ENCODE peak calls at places on chromosomes 11 and 22, in five cellular contexts. One of them, this sample, is unnamed.

GRCh38 chr11:44847316-44847715 is 103.4 kb downstream of the TP53I11 start:
- DNase-seq in Calu3: no peak
- DNase-seq in neural progenitor cell: no peak
- DNase-seq in A549: no peak
- DNase-seq in psoas muscle: no peak
- DNase-seq in this sample: no peak

GRCh38 chr11:75667268-75667830 is 1.5 kb downstream of the MAP6 start:
- DNase-seq in A549: peak
- DNase-seq in neural progenitor cell: peak
- DNase-seq in Calu3: peak
- DNase-seq in psoas muscle: peak
- DNase-seq in this sample: peak

GRCh38 chr22:30232716-30233218 is 13.8 kb downstream of the LIF start:
- DNase-seq in Calu3: no peak
- DNase-seq in A549: no peak
- DNase-seq in neural progenitor cell: no peak
- DNase-seq in psoas muscle: no peak
- DNase-seq in this sample: no peak

GRCh38 chr11:129102225-129102624 is 89.9 kb downstream of the ARHGAP32 start:
- DNase-seq in Calu3: no peak
- DNase-seq in A549: no peak
- DNase-seq in neural progenitor cell: no peak
- DNase-seq in psoas muscle: no peak
- DNase-seq in this sample: no peak

GRCh38 chr11:85823816-85824215 is 12.9 kb upstream of the SYTL2 start:
- DNase-seq in Calu3: no peak
- DNase-seq in psoas muscle: no peak
- DNase-seq in A549: no peak
- DNase-seq in neural progenitor cell: no peak
- DNase-seq in this sample: no peak

GRCh38 chr11:95074806-95075563 is 8.3 kb downstream of the SRSF8 start:
- DNase-seq in A549: no peak
- DNase-seq in psoas muscle: peak
- DNase-seq in Calu3: peak
- DNase-seq in neural progenitor cell: no peak
- DNase-seq in this sample: no peak

GRCh38 chr22:20804650-20805049 is 30.7 kb downstream of the SERPIND1 start:
- DNase-seq in A549: no peak
- DNase-seq in psoas muscle: no peak
- DNase-seq in Calu3: no peak
- DNase-seq in neural progenitor cell: no peak
- DNase-seq in this sample: no peak

GRCh38 chr11:12725047-12725862 is 51.0 kb downstream of the TEAD1 start:
- DNase-seq in neural progenitor cell: no peak
- DNase-seq in Calu3: peak
- DNase-seq in A549: no peak
- DNase-seq in psoas muscle: no peak
- DNase-seq in this sample: no peak

GRCh38 chr22:32308191-32308590 is 49.5 kb upstream of the RFPL3 start:
- DNase-seq in A549: no peak
- DNase-seq in neural progenitor cell: no peak
- DNase-seq in psoas muscle: no peak
- DNase-seq in Calu3: no peak
- DNase-seq in this sample: no peak

GRCh38 chr11:118912742-118913410 is 12.8 kb downstream of the BCL9L start:
- DNase-seq in neural progenitor cell: no peak
- DNase-seq in A549: peak
- DNase-seq in psoas muscle: no peak
- DNase-seq in Calu3: no peak
- DNase-seq in this sample: no peak

DNA sequence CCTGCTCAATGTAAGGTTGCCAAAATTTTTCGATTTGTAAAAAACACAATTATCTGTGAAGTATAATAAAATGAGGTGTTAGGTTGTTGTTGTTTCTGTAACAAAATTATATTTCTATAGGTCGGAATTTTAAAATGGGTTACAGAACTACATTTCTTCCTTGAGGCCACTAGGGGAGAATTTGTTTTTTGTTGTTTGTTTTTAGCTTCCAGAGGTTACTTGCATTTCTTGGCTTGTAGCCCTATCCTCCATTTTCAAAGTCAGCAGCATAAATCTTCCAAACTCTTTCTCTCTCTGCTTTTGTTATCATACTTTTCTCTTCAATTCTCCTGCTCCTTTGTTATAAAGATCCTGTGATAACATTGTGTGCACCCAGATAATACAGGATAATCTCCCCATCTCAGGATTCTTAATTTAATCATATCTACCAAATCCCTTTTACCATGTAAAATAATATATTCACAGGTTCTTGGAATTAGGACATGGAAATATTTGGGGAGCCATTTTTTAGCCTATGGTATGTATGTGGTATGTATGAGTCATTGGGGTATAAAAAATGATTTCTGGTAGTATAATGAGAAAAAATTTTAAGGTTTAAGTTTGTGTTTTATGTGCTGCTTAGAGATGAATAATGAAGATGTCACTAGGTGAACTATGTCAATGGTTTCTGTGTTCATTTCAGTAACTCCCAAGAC is 9.4 kb upstream of the PATL1 start:
- DNase-seq in A549: no peak
- DNase-seq in psoas muscle: no peak
- DNase-seq in Calu3: no peak
- DNase-seq in neural progenitor cell: no peak
- DNase-seq in this sample: no peak
- TF ChIP-seq CTCF in A549: no peak
- TF ChIP-seq CTCF in psoas muscle: no peak
- TF ChIP-seq CTCF in Calu3: no peak
- TF ChIP-seq CTCF in neural progenitor cell: no peak
- TF ChIP-seq CTCF in this sample: no peak

GRCh38 chr22:23892130-23892529 is 2.1 kb upstream of the MIF start:
- DNase-seq in psoas muscle: no peak
- DNase-seq in A549: no peak
- DNase-seq in Calu3: no peak
- DNase-seq in neural progenitor cell: no peak
- DNase-seq in this sample: no peak

GRCh38 chr22:23891726-23892125 is 2.5 kb upstream of the MIF start:
- DNase-seq in psoas muscle: no peak
- DNase-seq in Calu3: no peak
- DNase-seq in A549: no peak
- DNase-seq in neural progenitor cell: no peak
- DNase-seq in this sample: no peak

GRCh38 chr22:23892626-23893445 is 1.3 kb upstream of the MIF start:
- DNase-seq in Calu3: no peak
- DNase-seq in psoas muscle: no peak
- DNase-seq in A549: no peak
- DNase-seq in neural progenitor cell: no peak
- DNase-seq in this sample: no peak

GRCh38 chr22:23889620-23890019 is 4.6 kb upstream of the MIF start:
- DNase-seq in psoas muscle: no peak
- DNase-seq in A549: no peak
- DNase-seq in neural progenitor cell: no peak
- DNase-seq in Calu3: no peak
- DNase-seq in this sample: no peak

GRCh38 chr22:23888615-23889401 is 5.4 kb upstream of the MIF start:
- DNase-seq in A549: peak
- DNase-seq in neural progenitor cell: peak
- DNase-seq in psoas muscle: no peak
- DNase-seq in Calu3: no peak
- DNase-seq in this sample: no peak
- TF ChIP-seq CTCF in A549: no peak
- TF ChIP-seq CTCF in neural progenitor cell: peak
- TF ChIP-seq CTCF in psoas muscle: no peak
- TF ChIP-seq CTCF in Calu3: no peak
- TF ChIP-seq CTCF in this sample: no peak

DNA sequence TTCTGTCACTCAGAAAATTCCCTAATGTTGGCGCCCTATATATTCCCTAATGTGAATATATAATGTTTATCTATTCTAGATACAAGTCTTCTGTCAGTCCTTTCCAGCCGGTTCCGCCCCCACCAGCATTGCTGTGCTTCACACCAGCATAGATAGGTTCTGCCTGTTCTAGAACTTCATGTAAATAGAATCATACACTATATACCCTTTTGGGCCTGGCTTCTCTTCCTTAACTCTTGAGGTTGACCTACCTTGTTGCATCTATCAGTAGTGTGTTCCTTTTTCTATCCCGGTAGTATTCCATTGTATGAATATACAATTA is 34.6 kb downstream of the OTOG start:
- DNase-seq in psoas muscle: no peak
- DNase-seq in Calu3: no peak
- DNase-seq in A549: no peak
- DNase-seq in neural progenitor cell: no peak
- DNase-seq in this sample: no peak
- TF ChIP-seq CTCF in psoas muscle: no peak
- TF ChIP-seq CTCF in Calu3: no peak
- TF ChIP-seq CTCF in A549: no peak
- TF ChIP-seq CTCF in neural progenitor cell: no peak
- TF ChIP-seq CTCF in this sample: no peak

GRCh38 chr22:44729391-44730012 is 22.9 kb upstream of the ARHGAP8 start:
- DNase-seq in A549: no peak
- DNase-seq in neural progenitor cell: no peak
- DNase-seq in psoas muscle: peak
- DNase-seq in Calu3: no peak
- DNase-seq in this sample: no peak
- TF ChIP-seq CTCF in A549: no peak
- TF ChIP-seq CTCF in neural progenitor cell: no peak
- TF ChIP-seq CTCF in psoas muscle: peak
- TF ChIP-seq CTCF in Calu3: no peak
- TF ChIP-seq CTCF in this sample: no peak

GRCh38 chr11:63710476-63711217 is 29.3 kb downstream of the RTN3 start:
- DNase-seq in Calu3: no peak
- DNase-seq in psoas muscle: no peak
- DNase-seq in neural progenitor cell: no peak
- DNase-seq in A549: peak
- DNase-seq in this sample: no peak
- TF ChIP-seq CTCF in Calu3: no peak
- TF ChIP-seq CTCF in psoas muscle: no peak
- TF ChIP-seq CTCF in neural progenitor cell: no peak
- TF ChIP-seq CTCF in A549: no peak
- TF ChIP-seq CTCF in this sample: no peak

DNA sequence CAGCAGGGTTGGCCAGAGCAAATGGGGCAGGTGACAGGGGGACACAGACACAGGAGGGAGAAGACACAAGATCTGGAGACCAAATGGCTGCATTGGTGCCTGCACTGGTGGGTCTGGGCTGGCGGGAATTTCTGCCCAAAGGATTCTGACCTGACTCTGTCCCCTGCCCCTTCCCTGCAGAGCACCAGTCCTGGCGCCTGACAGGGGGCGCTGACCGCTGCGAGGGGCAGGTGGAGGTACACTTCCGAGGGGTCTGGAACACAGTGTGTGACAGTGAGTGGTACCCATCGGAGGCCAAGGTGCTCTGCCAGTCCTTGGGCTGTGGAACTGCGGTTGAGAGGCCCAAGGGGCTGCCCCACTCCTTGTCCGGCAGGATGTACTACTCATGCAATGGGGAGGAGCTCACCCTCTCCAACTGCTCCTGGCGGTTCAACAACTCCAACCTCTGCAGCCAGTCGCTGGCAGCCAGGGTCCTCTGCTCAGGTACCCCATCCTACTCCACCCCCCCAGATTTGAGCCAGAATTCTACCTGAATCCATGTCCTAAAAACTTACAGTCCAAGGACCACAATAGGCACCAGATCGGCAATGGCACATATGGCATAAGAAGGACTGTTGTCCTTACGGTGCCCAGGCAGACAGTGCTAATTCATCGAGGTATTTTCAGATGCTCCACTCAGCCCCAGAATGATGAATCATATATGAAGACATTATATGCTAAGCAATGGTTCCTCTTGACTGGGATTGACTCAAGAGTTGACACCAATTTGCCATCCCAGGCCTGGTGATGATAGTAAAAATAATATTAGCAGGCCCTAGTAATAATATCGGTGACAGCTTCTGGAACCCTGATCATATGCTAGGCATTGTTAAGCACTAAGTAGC is 38.2 kb downstream of the CD6 start:
- DNase-seq in psoas muscle: no peak
- DNase-seq in Calu3: no peak
- DNase-seq in neural progenitor cell: no peak
- DNase-seq in A549: no peak
- DNase-seq in this sample: no peak
- TF ChIP-seq CTCF in psoas muscle: no peak
- TF ChIP-seq CTCF in Calu3: no peak
- TF ChIP-seq CTCF in neural progenitor cell: no peak
- TF ChIP-seq CTCF in A549: no peak
- TF ChIP-seq CTCF in this sample: no peak

GRCh38 chr11:58285483-58286040 is 17.5 kb upstream of the OR10W1 start:
- DNase-seq in A549: no peak
- DNase-seq in neural progenitor cell: no peak
- DNase-seq in Calu3: no peak
- DNase-seq in psoas muscle: no peak
- DNase-seq in this sample: no peak

GRCh38 chr11:58289266-58289665 is 21.2 kb upstream of the OR10W1 start:
- DNase-seq in A549: no peak
- DNase-seq in neural progenitor cell: no peak
- DNase-seq in Calu3: no peak
- DNase-seq in psoas muscle: no peak
- DNase-seq in this sample: no peak

GRCh38 chr11:58292017-58292416 is 24.0 kb upstream of the OR10W1 start:
- DNase-seq in Calu3: no peak
- DNase-seq in neural progenitor cell: no peak
- DNase-seq in A549: no peak
- DNase-seq in psoas muscle: no peak
- DNase-seq in this sample: no peak

DNA sequence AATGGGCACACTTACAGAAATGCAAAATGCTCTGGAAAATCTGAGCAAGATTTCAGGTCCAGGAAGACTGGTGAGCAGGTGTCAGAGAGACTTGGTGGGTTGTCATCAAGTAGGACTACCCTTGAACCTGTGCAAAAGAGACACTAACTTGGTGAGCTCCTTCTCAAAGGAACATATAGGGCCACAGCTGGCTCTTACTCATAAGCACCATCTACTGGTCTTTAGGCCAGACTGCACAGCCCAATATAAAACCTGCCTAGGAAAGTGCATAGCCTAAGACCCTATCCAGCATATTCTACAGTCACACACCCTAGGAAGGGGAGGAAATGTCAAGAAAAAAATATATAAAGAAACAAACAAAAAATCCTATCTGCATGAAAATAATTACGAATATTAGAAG is 18.2 kb upstream of the OR10W1 start:
- DNase-seq in A549: peak
- DNase-seq in psoas muscle: no peak
- DNase-seq in neural progenitor cell: peak
- DNase-seq in Calu3: peak
- DNase-seq in this sample: no peak
- TF ChIP-seq CTCF in A549: peak
- TF ChIP-seq CTCF in psoas muscle: no peak
- TF ChIP-seq CTCF in neural progenitor cell: peak
- TF ChIP-seq CTCF in Calu3: peak
- TF ChIP-seq CTCF in this sample: no peak

GRCh38 chr11:65380460-65381126 is 1.9 kb downstream of the SLC25A45 start:
- DNase-seq in psoas muscle: no peak
- DNase-seq in Calu3: no peak
- DNase-seq in A549: no peak
- DNase-seq in neural progenitor cell: no peak
- DNase-seq in this sample: no peak
- TF ChIP-seq CTCF in psoas muscle: no peak
- TF ChIP-seq CTCF in Calu3: no peak
- TF ChIP-seq CTCF in A549: no peak
- TF ChIP-seq CTCF in neural progenitor cell: no peak
- TF ChIP-seq CTCF in this sample: no peak

GRCh38 chr11:122578168-122578825 is 77.2 kb upstream of the UBASH3B start:
- DNase-seq in Calu3: no peak
- DNase-seq in A549: peak
- DNase-seq in psoas muscle: no peak
- DNase-seq in neural progenitor cell: no peak
- DNase-seq in this sample: no peak
- TF ChIP-seq CTCF in Calu3: no peak
- TF ChIP-seq CTCF in A549: no peak
- TF ChIP-seq CTCF in psoas muscle: no peak
- TF ChIP-seq CTCF in neural progenitor cell: no peak
- TF ChIP-seq CTCF in this sample: no peak